ENCODE peak calls at places on chromosomes 5 and 9, in four cellular contexts. Y, G, A and F are unnamed samples.

GRCh38 chr5:139925650-139926640 is 117.2 kb downstream of the NRG2 start:
- DNase-seq in G (no peak), Y (peak; percentile 3), A (no peak), F (no peak)

GRCh38 chr9:87387351-87388055 is 110.2 kb upstream of the DAPK1 start:
- DNase-seq in G (no peak), A (no peak), Y (peak; percentile 29), F (no peak)

GRCh38 chr5:132006331-132007120 is 4.9 kb downstream of the ACSL6 start:
- DNase-seq in Y (no peak), A (no peak), G (no peak), F (no peak)

GRCh38 chr5:88819332-88819999 is 63.5 kb downstream of the MEF2C start:
- DNase-seq in A (no peak), G (no peak), Y (no peak), F (no peak)

GRCh38 chr9:14062449-14063187 is 251.3 kb downstream of the NFIB start:
- DNase-seq in G (no peak), Y (no peak), A (no peak), F (no peak)

GRCh38 chr5:176994460-176995121 is 12.0 kb downstream of the UIMC1 start:
- DNase-seq in A (peak; percentile 77), Y (peak; percentile 55), G (no peak), F (peak; percentile 87)

GRCh38 chr5:68007446-68007845 is 208.1 kb upstream of the PIK3R1 start:
- DNase-seq in G (no peak), Y (no peak), A (no peak), F (peak; percentile 2)

GRCh38 chr5:150561192-150561512 is 53.2 kb downstream of the NDST1 start:
- DNase-seq in A (no peak), Y (no peak), G (no peak), F (no peak)

GRCh38 chr9:36874261-36874660 is 159.8 kb downstream of the PAX5 start:
- DNase-seq in G (no peak), A (no peak), Y (no peak), F (no peak)

GRCh38 chr5:38642194-38642987 is 85.9 kb upstream of the LIFR start:
- DNase-seq in A (no peak), Y (no peak), G (no peak), F (no peak)

GRCh38 chr5:123754903-123755302 is 242.9 kb downstream of the CSNK1G3 start:
- DNase-seq in G (no peak), A (no peak), Y (no peak), F (no peak)

GRCh38 chr9:10612649-10613398 is at the start of gene PTPRD:
- DNase-seq in G (peak; percentile 79), A (no peak), Y (peak; percentile 4), F (peak; percentile 32)

GRCh38 chr9:36450110-36450732 is 50.2 kb upstream of the RNF38 start:
- DNase-seq in Y (peak; percentile 31), G (no peak), A (no peak), F (peak; percentile 66)

GRCh38 chr9:34577635-34578240 is 11.8 kb downstream of the CNTFR start:
- DNase-seq in Y (peak; percentile 32), G (peak; percentile 59), A (no peak), F (no peak)

GRCh38 chr5:157222506-157223230 is 42.0 kb downstream of the ITK start:
- DNase-seq in Y (no peak), A (no peak), G (no peak), F (no peak)

GRCh38 chr9:27528886-27529315 is 713 bp downstream of the MOB3B start:
- DNase-seq in A (no peak), G (peak; percentile 61), Y (peak; percentile 34), F (no peak)

GRCh38 chr9:129362287-129363098 is 184.4 kb upstream of the IER5L start:
- DNase-seq in Y (no peak), G (no peak), A (no peak), F (no peak)

GRCh38 chr9:131696163-131696439 is 43.8 kb downstream of the RAPGEF1 start:
- DNase-seq in G (no peak), A (no peak), Y (no peak), F (no peak)

GRCh38 chr5:135328128-135328687 is 70.8 kb downstream of the MACROH2A1 start:
- DNase-seq in Y (no peak), A (no peak), G (no peak), F (no peak)

GRCh38 chr9:121246821-121247511 is 21.0 kb upstream of the GSN start:
- DNase-seq in A (no peak), Y (no peak), G (no peak), F (no peak)

GRCh38 chr5:168260353-168261211 is 30.9 kb upstream of the WWC1 start:
- DNase-seq in Y (no peak), A (no peak), G (no peak), F (no peak)

GRCh38 chr5:141672856-141673813 is 8.9 kb downstream of the ARAP3 start:
- DNase-seq in G (no peak), Y (no peak), A (no peak), F (no peak)

GRCh38 chr9:21974230-21974541 is 20.0 kb downstream of the CDKN2A start:
- DNase-seq in A (no peak), G (no peak), Y (no peak), F (no peak)

GRCh38 chr5:96807099-96807654 is 568 bp downstream of the ERAP1 start:
- DNase-seq in G (no peak), Y (peak; percentile 74), A (no peak), F (peak; percentile 61)

GRCh38 chr9:136470792-136471469 is 11.9 kb downstream of the SEC16A start:
- DNase-seq in Y (no peak), A (no peak), G (no peak), F (no peak)

GRCh38 chr5:58818515-58818914 is 235.6 kb downstream of the RAB3C start:
- DNase-seq in Y (no peak), G (no peak), A (no peak), F (no peak)

DNA sequence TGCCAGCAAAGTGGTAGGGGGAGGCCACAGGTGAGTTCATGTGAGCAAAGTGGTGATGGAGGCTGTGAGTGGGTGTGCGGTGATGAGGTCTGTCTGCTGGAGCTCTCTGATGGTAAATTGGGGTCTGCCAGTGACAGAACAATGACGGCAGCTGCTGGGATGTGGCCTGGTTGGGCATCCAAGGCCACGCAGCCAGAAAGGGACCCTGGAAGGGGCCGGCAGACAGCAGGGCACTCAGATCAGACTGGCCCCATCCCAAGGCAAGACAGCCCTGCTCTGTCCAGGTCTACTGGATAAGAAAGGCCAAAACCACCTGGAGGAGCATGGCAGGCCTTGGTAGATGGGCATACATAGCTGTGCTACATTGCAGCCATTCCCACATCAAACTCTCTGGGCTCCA is 412.9 kb upstream of the RGMB start:
- DNase-seq in A (no peak), G (no peak), Y (no peak), F (no peak)
- TF ChIP-seq NR2C2 in A (no peak), G (no peak), Y (no peak), F (no peak)

DNA sequence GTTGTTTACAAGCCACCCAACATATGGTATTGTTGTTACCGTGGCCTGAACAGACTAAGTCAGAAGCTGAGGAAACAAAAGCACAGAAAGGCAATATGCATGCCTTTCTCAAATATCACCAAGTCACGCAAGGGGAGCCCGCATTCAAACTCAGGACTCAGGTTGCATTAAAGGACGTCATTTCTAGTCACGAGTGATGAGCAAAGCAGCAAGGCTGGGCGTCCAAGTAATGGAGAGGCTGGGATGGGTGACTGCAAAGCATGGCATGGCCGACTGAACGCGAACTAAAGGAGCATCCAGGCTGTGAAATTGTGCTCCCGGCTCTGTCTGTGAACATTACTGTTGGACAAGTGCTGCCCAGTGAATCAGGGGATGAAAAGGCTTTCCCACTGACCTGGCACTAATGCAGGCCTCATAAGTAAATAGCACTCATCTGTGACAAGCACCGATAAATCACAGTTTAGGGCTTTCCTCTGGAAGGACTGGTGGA is 202.9 kb downstream of the SPOCK1 start:
- DNase-seq in Y (no peak), A (no peak), G (no peak), F (no peak)
- TF ChIP-seq NR2C2 in Y (no peak), A (no peak), G (no peak), F (no peak)

GRCh38 chr9:134837529-134837928 is 43.1 kb upstream of the FCN2 start:
- DNase-seq in Y (no peak), A (no peak), G (no peak), F (no peak)

GRCh38 chr9:134840511-134840910 is 40.1 kb upstream of the FCN2 start:
- DNase-seq in G (no peak), Y (no peak), A (no peak), F (no peak)

GRCh38 chr9:134836406-134836970 is 44.1 kb upstream of the FCN2 start:
- DNase-seq in G (no peak), Y (no peak), A (no peak), F (no peak)

GRCh38 chr9:134839441-134840125 is 41.0 kb upstream of the FCN2 start:
- DNase-seq in A (no peak), G (peak; percentile 37), Y (peak; percentile 34), F (no peak)

DNA sequence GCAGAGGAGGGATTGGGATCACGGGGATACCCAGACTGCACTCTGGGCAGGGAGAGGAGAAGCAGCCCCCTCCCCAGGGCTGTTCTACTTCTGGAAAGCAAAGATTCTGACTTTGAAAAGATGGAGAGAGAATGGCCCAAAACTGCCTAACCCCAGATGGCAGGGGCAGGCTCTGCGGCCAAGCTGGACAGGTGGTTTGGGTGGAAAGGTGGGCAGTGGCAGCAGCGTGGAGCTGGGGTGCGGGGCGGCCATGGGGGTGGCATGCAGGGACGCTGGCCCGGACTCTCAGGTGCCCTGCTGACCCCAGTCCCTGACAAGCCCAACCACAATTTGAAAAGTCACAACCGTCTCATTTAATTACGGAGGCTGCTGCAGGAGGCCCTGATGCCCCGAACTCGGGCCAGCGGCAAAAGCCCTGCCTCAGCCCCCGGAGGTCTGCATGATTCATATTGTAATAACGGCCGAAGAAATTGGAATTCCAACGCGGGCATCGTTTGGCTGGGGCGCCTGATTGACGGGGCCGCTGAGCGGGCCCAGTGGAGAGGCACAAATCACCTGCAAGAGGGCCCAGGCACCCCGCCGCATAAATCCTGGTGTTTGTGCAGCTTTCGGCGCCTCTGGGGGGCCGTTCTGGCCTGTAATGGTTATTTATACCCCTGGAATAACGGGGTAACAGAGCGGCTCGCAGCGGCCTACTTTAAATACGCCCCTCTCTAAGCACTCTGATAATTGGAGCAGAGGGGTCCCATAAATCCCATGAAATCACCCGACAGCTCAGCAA is 41.8 kb upstream of the FCN2 start:
- DNase-seq in G (no peak), A (no peak), Y (no peak), F (no peak)
- TF ChIP-seq NR2C2 in G (no peak), A (no peak), Y (no peak), F (no peak)

GRCh38 chr5:172802013-172802584 is 31.1 kb upstream of the DUSP1 start:
- DNase-seq in A (no peak), Y (peak; percentile 76), G (no peak), F (no peak)

GRCh38 chr5:172800088-172800551 is 29.1 kb upstream of the DUSP1 start:
- DNase-seq in A (no peak), Y (no peak), G (no peak), F (no peak)

GRCh38 chr5:172801184-172801671 is 30.2 kb upstream of the DUSP1 start:
- DNase-seq in G (no peak), A (no peak), Y (no peak), F (peak; percentile 60)

GRCh38 chr5:172805018-172805683 is 28.9 kb upstream of the ERGIC1 start:
- DNase-seq in Y (no peak), A (no peak), G (no peak), F (no peak)

DNA sequence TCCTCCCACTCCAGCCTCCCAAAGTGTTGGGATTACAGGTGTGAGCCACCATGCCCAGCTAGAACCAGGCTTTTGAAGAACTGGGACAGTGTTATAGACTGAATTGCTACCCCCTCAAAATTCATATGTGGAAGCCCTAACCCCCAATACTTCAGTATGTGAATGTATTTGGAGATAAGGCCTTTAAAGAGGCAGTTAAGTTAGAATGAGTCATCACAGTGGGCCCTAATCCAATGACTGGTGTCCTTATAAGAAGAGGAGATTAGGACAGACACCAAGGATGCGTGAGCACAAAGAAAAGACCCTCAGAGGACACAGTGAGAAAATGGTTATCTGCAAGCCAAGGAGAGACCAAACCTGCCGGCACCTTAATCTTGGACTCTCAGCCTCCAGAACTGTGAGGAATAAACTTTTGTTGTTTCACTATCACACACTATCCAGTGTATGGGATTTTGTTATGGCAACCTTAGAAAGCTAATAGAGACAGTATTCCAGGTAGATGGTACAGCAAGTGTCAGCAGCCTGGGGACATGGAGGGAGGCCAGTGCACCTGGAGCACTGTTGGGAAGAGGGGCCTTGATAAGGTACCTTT is 31.4 kb upstream of the ERGIC1 start:
- DNase-seq in A (no peak), G (no peak), Y (peak; percentile 65), F (no peak)
- TF ChIP-seq NR2C2 in A (no peak), G (no peak), Y (no peak), F (no peak)